ENCODE peak calls at places on chromosomes 11 and 22, in four cellular contexts. I is mesendoderm, C is H1, H is trophoblast cell. B is an unnamed sample.

GRCh38 chr11:69664103-69664775 is 10.9 kb downstream of the LTO1 start:
- DNase-seq in I (no peak), C (no peak), H (no peak), B (no peak)

GRCh38 chr11:48087974-48088681 is 107.8 kb downstream of the PTPRJ start:
- DNase-seq in I (no peak), C (no peak), H (no peak), B (no peak)

GRCh38 chr11:71446942-71447688 is 1.1 kb downstream of the DHCR7 start:
- DNase-seq in I (peak; percentile 23), C (no peak), H (no peak), B (no peak)

GRCh38 chr11:6825333-6825744 is 20.1 kb upstream of the OR10A5 start:
- DNase-seq in I (peak; percentile 49), C (no peak), H (no peak), B (no peak)

GRCh38 chr11:5620606-5621521 is 3.9 kb upstream of the TRIM34 start:
- DNase-seq in I (peak; percentile 60), C (no peak), H (peak; percentile 89), B (no peak)

GRCh38 chr22:45304971-45305370 is 4.8 kb upstream of the FAM118A start:
- DNase-seq in I (no peak), C (no peak), H (peak; percentile 61), B (no peak)

GRCh38 chr11:2518112-2518982 is 73.5 kb downstream of the KCNQ1 start:
- DNase-seq in I (no peak), C (peak; percentile 37), H (no peak), B (peak; percentile 21)

GRCh38 chr11:14974723-14975587 is 2.8 kb upstream of the CALCA start:
- DNase-seq in I (peak; percentile 92), C (peak; percentile 85), H (peak; percentile 38), B (peak; percentile 84)

GRCh38 chr11:44939673-44940072 is 11.0 kb downstream of the TP53I11 start:
- DNase-seq in I (peak; percentile 82), C (no peak), H (no peak), B (peak; percentile 69)

GRCh38 chr11:76164081-76164480 is 42.2 kb downstream of the WNT11 start:
- DNase-seq in I (no peak), C (no peak), H (no peak), B (no peak)

GRCh38 chr11:27255447-27255828 is 107.6 kb downstream of the CCDC34 start:
- DNase-seq in I (no peak), C (no peak), H (peak; percentile 57), B (no peak)

GRCh38 chr22:49960159-49960966 is at the start of gene PIM3:
- DNase-seq in I (peak; percentile 97), C (peak; percentile 87), H (peak; percentile 99), B (peak; percentile 94)

GRCh38 chr11:72411623-72412532 is 22.5 kb downstream of the CLPB start:
- DNase-seq in I (peak; percentile 71), C (no peak), H (no peak), B (no peak)

GRCh38 chr22:48316245-48316875 is 1511.3 kb downstream of the BRD1 start:
- DNase-seq in I (no peak), C (no peak), H (no peak), B (peak; percentile 20)

GRCh38 chr11:66268953-66269906 is 791 bp downstream of the RAB1B start:
- DNase-seq in I (peak; percentile 90), C (peak; percentile 70), H (no peak), B (peak; percentile 65)

GRCh38 chr11:11672764-11673163 is 51.0 kb upstream of the GALNT18 start:
- DNase-seq in I (peak; percentile 30), C (no peak), H (no peak), B (no peak)

GRCh38 chr22:43273902-43274484 is 69.2 kb downstream of the SCUBE1 start:
- DNase-seq in I (peak; percentile 88), C (peak; percentile 69), H (peak; percentile 66), B (peak; percentile 84)

GRCh38 chr11:34346551-34346950 is 11.3 kb downstream of the ABTB2 start:
- DNase-seq in I (no peak), C (no peak), H (peak; percentile 31), B (no peak)

GRCh38 chr11:3894128-3894731 is 38.8 kb downstream of the STIM1 start:
- DNase-seq in I (no peak), C (no peak), H (peak; percentile 61), B (no peak)

GRCh38 chr11:102592634-102593581 is 32.2 kb downstream of the MMP20 start:
- DNase-seq in I (peak; percentile 72), C (no peak), H (no peak), B (peak; percentile 37)

GRCh38 chr11:113137735-113138529 is 176.5 kb upstream of the TTC12 start:
- DNase-seq in I (no peak), C (no peak), H (no peak), B (no peak)

GRCh38 chr11:17443926-17444690 is 32.5 kb downstream of the ABCC8 start:
- DNase-seq in I (no peak), C (no peak), H (no peak), B (no peak)

GRCh38 chr11:132056689-132057088 is 686.3 kb downstream of the NTM start:
- DNase-seq in I (no peak), C (no peak), H (peak; percentile 32), B (no peak)

GRCh38 chr22:27267145-27267544 is 534.4 kb downstream of the MN1 start:
- DNase-seq in I (no peak), C (no peak), H (no peak), B (no peak)

GRCh38 chr11:131591051-131591461 is 220.6 kb downstream of the NTM start:
- DNase-seq in I (peak; percentile 73), C (peak; percentile 63), H (no peak), B (peak; percentile 49)

GRCh38 chr22:41608386-41608785 is 12.5 kb downstream of the DESI1 start:
- DNase-seq in I (no peak), C (no peak), H (no peak), B (no peak)

GRCh38 chr22:41612626-41613025 is 8.2 kb downstream of the DESI1 start:
- DNase-seq in I (no peak), C (no peak), H (no peak), B (no peak)

GRCh38 chr22:41613456-41613855 is 7.4 kb downstream of the DESI1 start:
- DNase-seq in I (no peak), C (no peak), H (no peak), B (no peak)
- H3K79me2 ChIP-seq in I (no peaks in the 10 kb centered on the region), C (peaks cover 26% of the 10 kb centered on the region), H (no peaks in the 10 kb centered on the region), B (peaks cover 2% of the 10 kb centered on the region)

GRCh38 chr11:119100246-119100959 is 1.2 kb downstream of the DPAGT1 start:
- DNase-seq in I (peak; percentile 64), C (no peak), H (peak; percentile 6), B (no peak)

GRCh38 chr11:119103793-119104192 is 2.1 kb upstream of the DPAGT1 start:
- DNase-seq in I (no peak), C (no peak), H (no peak), B (no peak)

GRCh38 chr11:119100960-119101349 is 698 bp downstream of the DPAGT1 start:
- DNase-seq in I (no peak), C (no peak), H (no peak), B (no peak)

GRCh38 chr11:119101367-119101758 is 290 bp downstream of the DPAGT1 start:
- DNase-seq in I (no peak), C (peak; percentile 85), H (no peak), B (peak; percentile 79)

DNA sequence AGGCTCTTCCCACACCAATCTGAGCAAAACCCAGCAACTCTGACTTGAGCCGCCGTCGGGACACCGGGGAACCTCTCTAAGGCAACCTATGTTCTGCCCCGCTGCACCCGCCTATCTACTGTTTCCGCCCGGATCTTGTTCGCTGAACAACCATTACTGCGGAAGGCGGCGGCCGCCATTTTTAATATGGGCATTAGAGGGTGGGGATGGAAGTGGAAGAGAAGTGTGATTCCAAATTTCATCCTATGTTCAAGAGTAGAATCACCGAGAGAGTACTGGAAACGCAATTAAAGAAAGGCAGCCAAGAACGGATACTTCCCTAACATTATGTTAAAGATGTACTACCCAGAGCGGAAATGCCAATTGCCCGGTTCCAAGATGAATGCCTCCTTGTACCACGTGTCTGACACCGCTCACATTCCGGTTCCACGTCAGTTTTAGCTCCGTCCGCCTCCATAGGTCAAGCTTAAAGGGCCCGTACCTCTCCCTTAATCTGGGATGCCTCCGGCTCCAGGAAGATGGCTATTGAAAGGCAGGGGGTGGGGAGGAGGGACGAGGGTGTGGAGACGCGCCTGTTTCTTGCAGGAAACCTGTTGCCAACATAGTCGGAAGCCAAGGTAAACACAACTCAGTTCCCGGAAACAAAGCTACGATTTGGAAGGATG is at the start of gene DPAGT1:
- DNase-seq in I (peak; percentile 100), C (peak; percentile 79), H (peak; percentile 97), B (peak; percentile 97)
- H2AK5ac ChIP-seq in I (peak within 1 kb of the TSS; percentile 82), C (peak within 1 kb of the TSS; percentile 99), H (peak within 1 kb of the TSS; percentile 78), B (no peak within 1 kb of the TSS)

DNA sequence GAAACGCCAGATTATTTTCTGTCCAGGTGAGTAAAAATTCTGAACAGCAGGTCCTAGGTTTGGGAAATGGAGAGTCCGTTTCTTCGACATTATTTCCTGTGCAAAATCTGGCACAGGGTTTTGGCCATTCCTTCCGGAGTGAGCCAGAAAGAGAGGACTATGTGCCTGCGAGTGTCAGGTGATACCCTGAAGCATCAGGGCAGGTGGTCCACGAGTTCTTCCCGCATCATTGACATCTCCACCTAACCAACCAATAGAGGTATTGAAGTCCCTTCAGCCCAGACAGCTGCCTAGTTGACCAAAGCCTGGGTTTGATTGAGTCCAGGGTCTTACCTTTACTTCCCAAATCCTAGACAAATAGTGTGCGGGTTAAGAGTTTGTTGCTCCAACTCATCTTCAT is 808 bp downstream of the SNAP29 start:
- DNase-seq in I (no peak), C (no peak), H (no peak), B (no peak)
- H3K79me2 ChIP-seq in I (peaks cover 9% of the 10 kb centered on the region), C (peaks cover 23% of the 10 kb centered on the region), H (peaks cover 7% of the 10 kb centered on the region), B (peaks cover 5% of the 10 kb centered on the region)

GRCh38 chr22:37284807-37285355 is 2.6 kb downstream of the CYTH4 start:
- DNase-seq in I (no peak), C (no peak), H (peak; percentile 13), B (no peak)

GRCh38 chr22:37282385-37282677 is at the start of gene CYTH4:
- DNase-seq in I (no peak), C (no peak), H (peak; percentile 26), B (no peak)

GRCh38 chr22:37283393-37283937 is 1.2 kb downstream of the CYTH4 start:
- DNase-seq in I (peak; percentile 54), C (peak; percentile 66), H (no peak), B (no peak)

GRCh38 chr22:37285937-37286336 is 3.6 kb downstream of the CYTH4 start:
- DNase-seq in I (no peak), C (no peak), H (no peak), B (no peak)

GRCh38 chr22:37284126-37284806 is 2.0 kb downstream of the CYTH4 start:
- DNase-seq in I (no peak), C (no peak), H (no peak), B (no peak)
- H2AK5ac ChIP-seq in I (no peak overlapping the region), C (peak overlapping the region; percentile 49), H (no peak overlapping the region), B (no peak overlapping the region)

B was measured in H9.